ENCODE peak calls at places on chromosomes 6 and 20, in nine cellular contexts. I is spleen; O is endothelial cell; H is NCI-H1092 treated with DMSO at 0.1 percent for 48 hours; F is RWPE1; J is HEK293T; K is activated CD4-positive, CD25-positive, alpha-beta regulatory T cell; Q is activated naive CD4-positive, alpha-beta T cell; A is ecto neural progenitor cell. U is an unnamed sample.

GRCh38 chr6:2714359-2714895 is 36.3 kb downstream of the MYLK4 start:
- DNase-seq in I (no peak), O (no peak), H (no peak), F (peak), J (no peak), K (no peak), Q (no peak), A (no peak), U (no peak)

GRCh38 chr6:12009904-12010634 is 2.0 kb upstream of the HIVEP1 start:
- DNase-seq in I (no peak), O (no peak), H (peak), F (no peak), J (no peak), K (no peak), Q (no peak), A (no peak), U (no peak)

GRCh38 chr6:116393430-116393829 is 22.7 kb downstream of the DSE start:
- DNase-seq in I (no peak), O (no peak), H (no peak), F (no peak), J (no peak), K (no peak), Q (no peak), A (no peak), U (no peak)

GRCh38 chr20:47298624-47299023 is 57.9 kb downstream of the ZMYND8 start:
- DNase-seq in I (no peak), O (no peak), H (no peak), F (no peak), J (no peak), K (no peak), Q (no peak), A (no peak), U (no peak)

GRCh38 chr6:82738773-82739172 is 326.9 kb downstream of the UBE3D start:
- DNase-seq in I (no peak), O (no peak), H (no peak), F (no peak), J (no peak), K (no peak), Q (no peak), A (no peak), U (no peak)

GRCh38 chr20:25283221-25283951 is 35.5 kb downstream of the PYGB start:
- DNase-seq in I (peak), O (no peak), H (no peak), F (no peak), J (no peak), K (no peak), Q (no peak), A (no peak), U (peak)

GRCh38 chr6:77620290-77620882 is 32.5 kb upstream of the MEI4 start:
- DNase-seq in I (no peak), O (peak), H (no peak), F (peak), J (peak), K (no peak), Q (no peak), A (no peak), U (no peak)

GRCh38 chr6:5085638-5086293 is 625 bp downstream of the PPP1R3G start:
- DNase-seq in I (peak), O (peak), H (peak), F (no peak), J (peak), K (no peak), Q (no peak), A (peak), U (no peak)

GRCh38 chr6:61886608-61887259 is 399.3 kb downstream of the KHDRBS2 start:
- DNase-seq in I (no peak), O (no peak), H (no peak), F (no peak), J (no peak), K (no peak), Q (no peak), A (no peak), U (no peak)

GRCh38 chr20:10077081-10077471 is 42.3 kb downstream of the ANKEF1 start:
- DNase-seq in I (no peak), O (peak), H (no peak), F (no peak), J (peak), K (no peak), Q (no peak), A (no peak), U (no peak)

GRCh38 chr6:134519456-134519855 is 201.5 kb upstream of the SGK1 start:
- DNase-seq in I (peak), O (no peak), H (no peak), F (no peak), J (no peak), K (no peak), Q (no peak), A (no peak), U (peak)

GRCh38 chr20:21520702-21521595 is 7.1 kb upstream of the NKX2-2 start:
- DNase-seq in I (no peak), O (no peak), H (peak), F (no peak), J (peak), K (no peak), Q (no peak), A (peak), U (peak)

U was measured in lower lobe of right lung.